ENCODE peak calls at places on chromosomes 7 and 10, in eight cellular contexts. T is uterus, J is PC-9, Q is heart left ventricle, G is transverse colon, B is mammary epithelial cell, K is cardiac muscle cell, E is adrenal gland. L is an unnamed sample. For H3K9me3 and H3K27me3, the result is how much of the 10 kb centered on the place peaks cover.

GRCh38 chr10:87675396-87676376 is 16.0 kb downstream of the PAPSS2 start:
- DNase-seq in E (no peak), Q (no peak), B (peak), K (peak), T (no peak), J (no peak), G (no peak), L (no peak)

GRCh38 chr7:139681463-139681755 is 96.4 kb downstream of the HIPK2 start:
- DNase-seq in E (no peak), B (no peak), Q (no peak), T (no peak), G (no peak), J (no peak), K (no peak), L (no peak)

GRCh38 chr10:69103784-69104183 is 15.9 kb downstream of the SRGN start:
- DNase-seq in G (no peak), B (no peak), J (no peak), E (no peak), T (no peak), K (no peak), Q (no peak), L (no peak)

GRCh38 chr7:51023547-51023946 is 240.9 kb upstream of the GRB10 start:
- DNase-seq in T (no peak), Q (no peak), G (no peak), B (no peak), E (no peak), K (no peak), J (no peak), L (no peak)

GRCh38 chr7:140421521-140421920 is 17.7 kb downstream of the RAB19 start:
- DNase-seq in G (no peak), E (no peak), Q (no peak), K (no peak), J (no peak), T (no peak), B (no peak), L (no peak)

GRCh38 chr7:44403176-44403759 is 77.9 kb upstream of the CAMK2B start:
- DNase-seq in E (no peak), K (no peak), G (no peak), T (no peak), Q (no peak), B (no peak), J (no peak), L (no peak)

GRCh38 chr7:51070163-51070562 is 246.4 kb downstream of the COBL start:
- DNase-seq in J (no peak), B (peak), Q (no peak), K (no peak), T (no peak), E (no peak), G (no peak), L (no peak)

GRCh38 chr7:55533050-55533728 is 39.1 kb downstream of the VOPP1 start:
- DNase-seq in G (peak), T (no peak), Q (no peak), J (no peak), E (no peak), B (peak), K (no peak), L (no peak)

GRCh38 chr10:89537361-89537760 is 2.0 kb upstream of the SLC16A12 start:
- DNase-seq in T (no peak), Q (no peak), G (no peak), J (no peak), E (no peak), B (no peak), K (no peak), L (no peak)

GRCh38 chr7:142194201-142194600 is 63.7 kb downstream of the PRSS58 start:
- DNase-seq in B (no peak), T (no peak), K (no peak), Q (no peak), J (no peak), G (no peak), E (no peak), L (no peak)

GRCh38 chr7:27739301-27739913 is 555 bp upstream of the TAX1BP1 start:
- DNase-seq in Q (no peak), G (no peak), E (no peak), T (no peak), K (no peak), J (no peak), B (no peak), L (no peak)

GRCh38 chr10:11528286-11528685 is 83.2 kb downstream of the USP6NL start:
- DNase-seq in G (no peak), J (no peak), Q (no peak), K (no peak), E (no peak), B (peak), T (no peak), L (no peak)

GRCh38 chr7:138460176-138460648 is at the start of gene TRIM24:
- DNase-seq in E (peak), Q (peak), T (no peak), B (no peak), J (no peak), G (no peak), K (peak), L (peak)

GRCh38 chr10:20839141-20839540 is 58.0 kb downstream of the NEBL start:
- DNase-seq in E (no peak), T (no peak), K (no peak), J (no peak), G (no peak), Q (no peak), B (peak), L (no peak)

GRCh38 chr10:58502956-58503355 is 9.7 kb upstream of the BICC1 start:
- DNase-seq in K (peak), J (no peak), B (peak), G (no peak), Q (no peak), E (no peak), T (no peak), L (no peak)

GRCh38 chr7:51029586-51030230 is 247.0 kb upstream of the GRB10 start:
- DNase-seq in G (no peak), K (peak), Q (no peak), T (no peak), B (peak), E (no peak), J (no peak), L (no peak)

GRCh38 chr10:31707578-31708411 is 220.8 kb downstream of the ARHGAP12 start:
- DNase-seq in J (no peak), T (peak), B (peak), Q (peak), K (peak), G (peak), E (peak), L (peak)

GRCh38 chr10:18151491-18151890 is 11.3 kb downstream of the CACNB2 start:
- DNase-seq in G (no peak), K (no peak), Q (no peak), T (no peak), B (no peak), J (no peak), E (no peak), L (no peak)

GRCh38 chr7:133601607-133602006 is 348.7 kb downstream of the EXOC4 start:
- DNase-seq in B (no peak), Q (no peak), T (no peak), J (no peak), K (no peak), G (no peak), E (no peak), L (no peak)

GRCh38 chr7:26078437-26079362 is 73.3 kb upstream of the NFE2L3 start:
- DNase-seq in E (peak), Q (peak), T (peak), J (peak), G (peak), K (peak), B (peak), L (peak)

DNA sequence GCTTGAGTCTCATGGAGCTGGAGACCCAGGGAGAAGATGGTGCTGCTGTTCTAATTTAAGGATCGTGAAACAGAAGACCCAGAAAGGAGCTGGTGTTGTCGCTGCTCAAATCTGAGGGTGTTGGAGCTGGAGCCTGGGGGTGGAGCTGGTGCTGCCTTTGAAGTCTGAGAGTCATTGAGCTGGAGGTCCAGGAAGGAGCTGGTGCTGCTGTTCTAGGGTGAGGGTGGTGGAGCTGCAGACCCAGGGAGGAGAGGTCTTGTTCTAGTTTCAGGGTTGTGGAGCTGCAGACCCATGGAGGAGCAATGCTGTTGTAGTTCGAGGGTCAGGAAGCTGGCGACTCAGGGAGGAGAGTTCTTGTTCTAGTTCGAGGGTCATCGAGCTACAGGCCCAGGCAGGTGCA is 84.1 kb upstream of the ZNF479 start:
- DNase-seq in K (no peak), Q (no peak), G (no peak), E (no peak), J (no peak), B (no peak), T (no peak), L (no peak)
- H3K9me3 ChIP-seq in K (under half), Q (under half), G (under half), E (under half), J (under half), B (under half), T (under half), L (half or more)

GRCh38 chr7:69228212-69228811 is 370.0 kb upstream of the AUTS2 start:
- DNase-seq in E (no peak), B (no peak), J (no peak), Q (no peak), T (no peak), G (no peak), K (no peak), L (no peak)

GRCh38 chr7:69237541-69237940 is 360.7 kb upstream of the AUTS2 start:
- DNase-seq in K (no peak), E (no peak), G (no peak), T (no peak), B (no peak), J (no peak), Q (no peak), L (no peak)

DNA sequence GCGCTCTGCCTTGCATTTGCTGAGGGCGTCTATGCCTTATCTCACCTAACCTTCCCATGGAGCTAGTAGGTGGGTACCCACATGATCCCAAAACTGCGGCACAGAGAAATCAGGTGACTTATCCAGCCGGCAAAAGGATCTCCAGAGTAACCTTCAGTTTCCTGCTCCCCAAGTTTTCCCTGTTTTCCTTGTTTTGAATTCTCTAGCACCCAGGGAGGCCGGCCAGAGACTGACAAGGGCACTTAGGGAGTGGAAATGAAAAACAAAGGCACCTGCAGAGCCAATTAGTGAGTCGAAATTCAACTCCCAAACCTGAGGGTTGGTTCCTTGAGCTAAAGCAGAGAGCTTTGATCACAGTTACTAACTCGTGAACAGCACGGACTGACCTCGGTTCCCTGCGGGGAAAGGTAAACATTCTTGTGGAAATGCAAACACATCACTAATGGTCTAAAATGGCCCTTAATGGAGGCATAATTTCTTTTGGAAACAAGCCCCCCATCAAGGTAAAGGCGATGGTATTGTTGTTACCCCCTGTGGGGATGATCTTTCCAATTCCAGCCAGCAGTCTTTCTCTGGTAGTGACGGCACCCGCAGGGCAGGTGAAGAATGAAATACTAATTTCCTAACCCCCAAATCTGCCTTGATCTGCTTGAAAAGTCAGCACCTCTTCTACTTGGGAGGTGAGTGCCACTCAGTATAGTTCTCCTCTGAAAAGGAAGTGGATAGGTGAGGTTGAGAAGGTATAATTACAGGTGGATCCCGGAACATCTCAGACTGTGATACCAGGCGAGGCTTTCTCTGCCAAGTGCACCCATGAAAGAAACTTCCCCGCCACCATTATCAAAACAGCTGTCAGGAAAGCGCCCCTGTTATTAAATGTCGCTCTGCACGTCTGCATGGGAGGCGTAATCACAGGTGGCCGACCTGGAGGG is 365.6 kb upstream of the AUTS2 start:
- DNase-seq in J (no peak), T (no peak), B (no peak), K (no peak), G (no peak), Q (no peak), E (no peak), L (no peak)
- H3K27me3 ChIP-seq in J (under half), T (under half), B (under half), K (half or more), G (under half), Q (under half), E (under half), L (under half)

GRCh38 chr10:71216751-71217265 is 4.4 kb downstream of the UNC5B start:
- DNase-seq in Q (no peak), J (no peak), K (no peak), B (peak), G (no peak), T (peak), E (no peak), L (no peak)

GRCh38 chr10:71219918-71220688 is 7.7 kb downstream of the UNC5B start:
- DNase-seq in J (no peak), K (no peak), B (no peak), T (no peak), Q (no peak), E (no peak), G (no peak), L (no peak)

GRCh38 chr10:71218833-71219120 is 6.4 kb downstream of the UNC5B start:
- DNase-seq in B (no peak), T (no peak), Q (no peak), K (no peak), G (no peak), E (no peak), J (no peak), L (no peak)

GRCh38 chr10:71217266-71218045 is 5.1 kb downstream of the UNC5B start:
- DNase-seq in B (peak), Q (no peak), T (peak), G (no peak), J (peak), E (no peak), K (no peak), L (no peak)

GRCh38 chr10:71218046-71218832 is 5.9 kb downstream of the UNC5B start:
- DNase-seq in T (peak), E (no peak), J (peak), B (peak), K (no peak), Q (peak), G (no peak), L (no peak)
- H3K4me3 ChIP-seq in T (no peak), E (no peak), J (peak), B (peak), K (peak), Q (peak), G (peak), L (no peak)

GRCh38 chr7:32516551-32517082 is 21.3 kb downstream of the AVL9 start:
- DNase-seq in G (peak), E (no peak), T (no peak), J (no peak), B (no peak), Q (no peak), K (peak), L (no peak)
- H3K9me3 ChIP-seq in G (under half), E (under half), T (under half), J (half or more), B (under half), Q (under half), K (under half), L (under half)

L was measured in tibial nerve.